ENCODE peak calls at places on chromosomes 3 and 15, in five cellular contexts. R is H9, T is trophoblast cell, U is mesenchymal stem cell, K is H1. X is an unnamed sample.

GRCh38 chr3:113626513-113627371 is 69.7 kb downstream of the USF3 start:
- DNase-seq in R (peak; percentile 69), T (peak; percentile 35), U (peak; percentile 77), K (peak; percentile 67), X (peak; percentile 58)

GRCh38 chr3:46276497-46277099 is 34.3 kb downstream of the CCR3 start:
- DNase-seq in R (peak; percentile 73), T (peak; percentile 48), U (peak; percentile 5), K (peak; percentile 79), X (no peak)

GRCh38 chr3:70067860-70068479 is 68.4 kb downstream of the SAMMSON start:
- DNase-seq in R (no peak), T (no peak), U (no peak), K (no peak), X (no peak)

GRCh38 chr15:66603301-66604179 is 37.7 kb upstream of the LCTL start:
- DNase-seq in R (peak; percentile 82), T (peak; percentile 52), U (peak; percentile 66), K (peak; percentile 91), X (peak; percentile 71)

GRCh38 chr3:110343376-110343775 is 728.2 kb upstream of the NECTIN3 start:
- DNase-seq in R (no peak), T (no peak), U (peak; percentile 51), K (no peak), X (peak; percentile 8)

GRCh38 chr15:69314736-69315135 is 16.0 kb downstream of the PAQR5 start:
- DNase-seq in R (no peak), T (no peak), U (no peak), K (no peak), X (no peak)

GRCh38 chr15:48395532-48396011 is 64.3 kb downstream of the DUT start:
- DNase-seq in R (no peak), T (no peak), U (peak; percentile 24), K (no peak), X (no peak)

GRCh38 chr15:81312790-81313543 is 11.0 kb downstream of the STARD5 start:
- DNase-seq in R (no peak), T (peak; percentile 93), U (peak; percentile 96), K (no peak), X (no peak)

GRCh38 chr15:70569718-70570231 is 193.6 kb downstream of the UACA start:
- DNase-seq in R (no peak), T (no peak), U (peak; percentile 16), K (no peak), X (no peak)

GRCh38 chr3:57199895-57200297 is at the start of gene HESX1:
- DNase-seq in R (peak; percentile 89), T (no peak), U (no peak), K (peak; percentile 68), X (peak; percentile 46)

GRCh38 chr3:68479779-68480178 is 452.6 kb downstream of the TAFA4 start:
- DNase-seq in R (no peak), T (no peak), U (no peak), K (no peak), X (no peak)

GRCh38 chr15:25733856-25734679 is 129.1 kb downstream of the ATP10A start:
- DNase-seq in R (no peak), T (no peak), U (no peak), K (no peak), X (no peak)

GRCh38 chr3:112811150-112811884 is 35.3 kb downstream of the CD200R1L start:
- DNase-seq in R (no peak), T (no peak), U (peak; percentile 98), K (no peak), X (no peak)

GRCh38 chr3:111324142-111324541 is 217.9 kb upstream of the CD96 start:
- DNase-seq in R (no peak), T (no peak), U (no peak), K (no peak), X (no peak)

GRCh38 chr3:70308760-70309159 is 3.7 kb downstream of the MDFIC2 start:
- DNase-seq in R (peak; percentile 43), T (no peak), U (no peak), K (no peak), X (peak; percentile 9)

GRCh38 chr3:137293086-137293485 is 335.3 kb downstream of the IL20RB start:
- DNase-seq in R (no peak), T (no peak), U (peak; percentile 0), K (no peak), X (no peak)

GRCh38 chr3:88434001-88434400 is 284.2 kb downstream of the C3orf38 start:
- DNase-seq in R (no peak), T (no peak), U (no peak), K (no peak), X (no peak)

GRCh38 chr15:73894133-73894814 is 20.9 kb downstream of the TBC1D21 start:
- DNase-seq in R (no peak), T (no peak), U (no peak), K (no peak), X (no peak)

GRCh38 chr15:73901126-73901810 is 25.0 kb upstream of the LOXL1 start:
- DNase-seq in R (no peak), T (peak; percentile 52), U (no peak), K (no peak), X (no peak)

GRCh38 chr15:73899197-73900128 is 26.1 kb downstream of the TBC1D21 start:
- DNase-seq in R (peak; percentile 60), T (peak; percentile 42), U (no peak), K (no peak), X (no peak)

GRCh38 chr15:73900129-73900712 is 26.0 kb upstream of the LOXL1 start:
- DNase-seq in R (no peak), T (peak; percentile 39), U (no peak), K (no peak), X (no peak)

GRCh38 chr15:73897441-73898261 is 24.3 kb downstream of the TBC1D21 start:
- DNase-seq in R (peak; percentile 85), T (peak; percentile 90), U (peak; percentile 93), K (peak; percentile 85), X (peak; percentile 55)
- H4K91ac ChIP-seq in R (no peak overlapping the region), T (no peak overlapping the region), U (no peak overlapping the region), K (no peak overlapping the region), X (no peak overlapping the region)

DNA sequence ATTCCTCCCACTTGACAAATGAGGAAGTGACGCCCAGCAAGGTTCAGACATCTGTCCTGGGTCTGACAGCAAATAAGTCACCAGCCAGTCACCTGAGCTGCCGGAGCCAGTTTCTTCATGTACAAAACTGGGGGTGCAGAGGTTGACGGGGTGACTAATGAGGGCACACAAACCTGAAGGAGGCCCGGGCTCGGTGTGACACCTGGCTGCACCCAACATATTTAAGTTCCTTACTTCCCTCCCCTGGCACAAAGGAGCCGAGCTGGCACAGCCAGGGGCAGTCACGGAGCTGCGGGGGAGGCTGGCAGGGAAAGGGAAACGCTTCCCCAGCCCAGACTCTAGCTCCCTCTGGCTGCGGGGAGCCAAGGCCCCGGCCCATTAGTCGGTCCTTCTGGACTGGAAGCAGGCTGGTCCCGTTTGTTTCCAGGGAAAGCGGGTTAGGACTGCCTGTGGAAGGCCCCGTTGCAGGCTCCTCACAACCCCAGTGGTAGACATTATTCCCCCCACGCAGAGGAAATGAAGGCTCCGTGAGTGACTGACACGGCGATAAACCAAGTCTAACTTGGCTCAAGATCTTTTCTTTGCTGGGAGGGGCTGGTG is 2.3 kb downstream of the FBXL22 start:
- DNase-seq in R (peak; percentile 70), T (no peak), U (peak; percentile 22), K (peak; percentile 74), X (no peak)
- H2BK12ac ChIP-seq in R (no peak overlapping the region), T (no peak overlapping the region), U (peak overlapping the region; percentile 56), K (no peak overlapping the region), X (peak overlapping the region; percentile 2)

GRCh38 chr3:149128856-149129255 is 582 bp upstream of the HPS3 start:
- DNase-seq in R (no peak), T (no peak), U (peak; percentile 34), K (no peak), X (no peak)
- H4K91ac ChIP-seq in R (no peak overlapping the region), T (no peak overlapping the region), U (no peak overlapping the region), K (peak overlapping the region; percentile 57), X (no peak overlapping the region)

DNA sequence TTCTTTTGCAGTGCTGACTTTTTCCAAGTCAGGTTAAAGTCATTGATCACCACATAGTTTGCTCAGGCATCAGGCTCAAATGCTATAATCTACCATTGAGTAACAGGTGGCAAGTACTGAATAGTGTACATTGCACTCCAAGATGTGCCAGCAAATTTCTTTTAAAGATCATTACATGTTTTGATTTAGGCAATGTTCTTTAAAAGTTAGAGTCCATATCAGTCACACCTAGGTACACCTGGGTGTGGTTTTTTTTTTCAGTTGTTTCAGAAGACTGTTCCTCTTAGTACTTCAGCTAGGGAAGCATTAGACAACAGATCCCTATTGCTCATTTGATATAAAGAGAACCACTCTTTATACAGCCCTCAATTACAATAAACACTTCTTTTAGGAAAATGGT is 10.6 kb upstream of the SLC4A7 start:
- DNase-seq in R (no peak), T (no peak), U (no peak), K (no peak), X (no peak)
- H2BK12ac ChIP-seq in R (no peak overlapping the region), T (no peak overlapping the region), U (no peak overlapping the region), K (no peak overlapping the region), X (no peak overlapping the region)

GRCh38 chr3:187188931-187189330 is 8.4 kb upstream of the RTP1 start:
- DNase-seq in R (no peak), T (no peak), U (peak; percentile 18), K (no peak), X (no peak)
- H4K91ac ChIP-seq in R (no peak overlapping the region), T (no peak overlapping the region), U (no peak overlapping the region), K (no peak overlapping the region), X (no peak overlapping the region)

DNA sequence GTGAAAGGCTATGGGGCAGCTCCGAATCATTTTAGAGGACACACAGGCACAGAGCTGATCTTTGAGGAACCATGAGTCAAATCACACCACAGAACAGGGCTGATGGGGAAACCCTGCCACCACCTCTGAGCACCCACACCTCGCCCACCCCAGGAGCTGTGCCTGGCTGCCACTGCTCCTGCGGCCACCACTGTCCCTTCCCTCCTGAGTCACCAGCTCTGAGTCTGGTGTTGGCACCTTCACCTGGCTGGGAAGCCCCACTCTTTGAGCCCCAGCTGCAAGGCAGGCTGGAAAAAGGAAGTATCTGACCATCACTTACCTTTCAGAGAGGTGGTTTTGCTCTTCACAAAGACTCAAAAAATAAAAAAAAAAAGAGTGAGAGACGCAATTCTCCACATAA is 63.6 kb upstream of the MEF2A start:
- DNase-seq in R (no peak), T (no peak), U (no peak), K (no peak), X (no peak)
- H2BK12ac ChIP-seq in R (no peak overlapping the region), T (no peak overlapping the region), U (peak overlapping the region; percentile 54), K (no peak overlapping the region), X (no peak overlapping the region)

DNA sequence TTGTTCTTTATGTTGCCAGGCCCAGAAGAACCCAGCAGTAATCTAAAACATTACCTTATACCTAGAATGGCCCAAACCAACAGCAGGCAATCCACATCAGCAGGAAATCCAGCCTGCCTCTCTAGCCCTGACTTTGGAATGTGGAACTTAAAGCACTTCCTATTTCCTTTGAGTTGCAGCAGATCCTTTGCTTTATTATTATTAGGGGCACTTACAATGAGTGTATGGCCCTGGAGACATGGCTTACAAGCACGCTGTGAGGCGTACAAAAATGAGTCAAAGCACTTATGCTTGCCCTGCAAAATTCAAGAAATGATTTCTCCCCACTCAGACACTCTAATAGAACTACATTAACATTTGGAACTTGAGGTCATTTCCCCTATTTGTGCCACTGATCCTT is 9.6 kb upstream of the KNSTRN start:
- DNase-seq in R (no peak), T (no peak), U (peak; percentile 47), K (no peak), X (no peak)
- H4K91ac ChIP-seq in R (no peak overlapping the region), T (no peak overlapping the region), U (no peak overlapping the region), K (no peak overlapping the region), X (no peak overlapping the region)

GRCh38 chr3:22691407-22691806 is 511.7 kb upstream of the UBE2E2 start:
- DNase-seq in R (peak; percentile 42), T (no peak), U (no peak), K (no peak), X (peak; percentile 27)
- H2BK12ac ChIP-seq in R (no peak overlapping the region), T (peak overlapping the region; percentile 59), U (peak overlapping the region; percentile 54), K (no peak overlapping the region), X (no peak overlapping the region)